ENCODE peak calls at places on chromosomes 1 and 21, in seven cellular contexts. S, M, U, G, I, Y and B are unnamed samples.

GRCh38 chr1:29258974-29259801 is 22.9 kb downstream of the PTPRU start:
- DNase-seq in S (no peak), I (no peak), G (no peak), U (no peak), M (peak), Y (no peak), B (no peak)

GRCh38 chr21:45013271-45013841 is 61.0 kb upstream of the ADARB1 start:
- DNase-seq in G (no peak), I (no peak), U (no peak), Y (no peak), S (no peak), M (no peak), B (no peak)

GRCh38 chr1:7698666-7699065 is 72.4 kb upstream of the VAMP3 start:
- DNase-seq in G (no peak), S (no peak), U (no peak), I (no peak), Y (no peak), M (no peak), B (no peak)

GRCh38 chr1:210908257-210908656 is 225.7 kb downstream of the KCNH1 start:
- DNase-seq in U (peak), I (no peak), G (no peak), M (no peak), S (no peak), Y (no peak), B (no peak)

GRCh38 chr1:48107516-48107915 is 110.3 kb upstream of the TRABD2B start:
- DNase-seq in M (no peak), Y (no peak), I (no peak), U (no peak), S (no peak), G (no peak), B (no peak)

GRCh38 chr1:151741516-151741915 is 20.2 kb downstream of the RIIAD1 start:
- DNase-seq in M (no peak), U (no peak), Y (no peak), G (no peak), S (no peak), I (no peak), B (no peak)

GRCh38 chr1:22817462-22817861 is 106.8 kb downstream of the EPHB2 start:
- DNase-seq in I (no peak), Y (no peak), M (no peak), S (no peak), G (no peak), U (no peak), B (no peak)

GRCh38 chr1:181100924-181101323 is 12.4 kb downstream of the IER5 start:
- DNase-seq in M (no peak), S (no peak), U (no peak), Y (no peak), I (no peak), G (no peak), B (no peak)

GRCh38 chr1:23957096-23957495 is 2.5 kb upstream of the PNRC2 start:
- DNase-seq in S (no peak), M (no peak), G (no peak), I (no peak), Y (no peak), U (peak), B (no peak)

GRCh38 chr1:238123201-238123600 is 232.5 kb upstream of the ZP4 start:
- DNase-seq in I (no peak), U (no peak), S (no peak), M (no peak), Y (no peak), G (no peak), B (no peak)

GRCh38 chr1:147177611-147178370 is 5.5 kb upstream of the PRKAB2 start:
- DNase-seq in U (no peak), M (no peak), Y (peak), G (no peak), S (no peak), I (no peak), B (no peak)